ENCODE peak calls at places on chromosomes 6 and 20, in seven cellular contexts. X, T, F, G, I, S and A are unnamed samples.

GRCh38 chr20:59014680-59015389 is 4.4 kb upstream of the TUBB1 start:
- DNase-seq in G (no peak), X (no peak), I (no peak), F (no peak), T (no peak), S (no peak), A (no peak)

GRCh38 chr6:89347825-89348224 is 4.7 kb downstream of the UBE2J1 start:
- DNase-seq in G (no peak), F (no peak), X (peak), S (no peak), T (no peak), I (no peak), A (no peak)

GRCh38 chr6:35717449-35718353 is 19.1 kb upstream of the ARMC12 start:
- DNase-seq in T (no peak), F (no peak), X (no peak), G (no peak), S (no peak), I (no peak), A (no peak)

GRCh38 chr20:59573837-59574236 is 30.5 kb upstream of the PHACTR3 start:
- DNase-seq in F (no peak), G (no peak), X (no peak), I (no peak), S (no peak), T (no peak), A (no peak)

GRCh38 chr6:27422651-27423332 is 34.2 kb downstream of the ZNF391 start:
- DNase-seq in T (no peak), I (no peak), X (no peak), G (no peak), F (no peak), S (no peak), A (no peak)

GRCh38 chr20:40720826-40721225 is 31.8 kb upstream of the MAFB start:
- DNase-seq in X (no peak), S (no peak), I (no peak), T (no peak), G (no peak), F (no peak), A (no peak)

GRCh38 chr20:62752671-62753501 is 43.4 kb upstream of the MRGBP start:
- DNase-seq in I (no peak), T (no peak), F (no peak), G (no peak), S (no peak), X (no peak), A (no peak)

GRCh38 chr6:29403801-29404200 is 8.4 kb downstream of the OR12D2 start:
- DNase-seq in T (no peak), F (no peak), S (no peak), X (no peak), G (no peak), I (no peak), A (no peak)

GRCh38 chr20:25016471-25016870 is 23.9 kb upstream of the APMAP start:
- DNase-seq in T (no peak), G (no peak), X (no peak), F (no peak), S (no peak), I (no peak), A (no peak)

GRCh38 chr6:85435872-85436271 is 14.0 kb upstream of the NT5E start:
- DNase-seq in G (no peak), X (no peak), I (no peak), T (no peak), F (no peak), S (no peak), A (no peak)

GRCh38 chr20:58737198-58737597 is 44.6 kb downstream of the NPEPL1 start:
- DNase-seq in F (no peak), G (no peak), T (no peak), I (no peak), S (no peak), X (no peak), A (no peak)

GRCh38 chr6:75830959-75831885 is 82.2 kb downstream of the MYO6 start:
- DNase-seq in T (no peak), X (no peak), I (peak), F (no peak), S (peak), G (peak), A (no peak)

GRCh38 chr6:150293423-150294280 is 75.2 kb upstream of the IYD start:
- DNase-seq in T (no peak), X (no peak), G (no peak), I (no peak), F (no peak), S (no peak), A (no peak)

GRCh38 chr20:56957737-56958553 is 308.5 kb downstream of the BMP7 start:
- DNase-seq in X (no peak), I (no peak), S (no peak), G (no peak), F (no peak), T (no peak), A (no peak)

GRCh38 chr6:39801456-39802251 is 9.5 kb downstream of the DAAM2 start:
- DNase-seq in G (no peak), T (no peak), X (no peak), I (no peak), F (no peak), S (no peak), A (no peak)

GRCh38 chr20:12847862-12848261 is 160.9 kb upstream of the SPTLC3 start:
- DNase-seq in I (no peak), S (no peak), G (no peak), F (no peak), T (no peak), X (peak), A (no peak)

GRCh38 chr20:46160661-46161060 is 42.5 kb downstream of the CD40 start:
- DNase-seq in F (no peak), G (no peak), T (no peak), I (no peak), S (no peak), X (no peak), A (no peak)

GRCh38 chr6:106728296-106728870 is 99.0 kb downstream of the QRSL1 start:
- DNase-seq in X (no peak), T (no peak), S (no peak), I (no peak), F (no peak), G (no peak), A (no peak)

GRCh38 chr20:4234664-4235063 is 219.3 kb upstream of the RNF24 start:
- DNase-seq in I (no peak), F (no peak), G (no peak), X (no peak), S (no peak), T (no peak), A (no peak)

GRCh38 chr6:28982476-28983266 is 22.4 kb downstream of the ZNF311 start:
- DNase-seq in X (peak), S (no peak), I (no peak), T (no peak), G (no peak), F (no peak), A (peak)

GRCh38 chr6:105596284-105596755 is 193.4 kb upstream of the PREP start:
- DNase-seq in S (no peak), F (no peak), I (peak), G (no peak), T (no peak), X (no peak), A (peak)

GRCh38 chr20:48877299-48877698 is 44.2 kb upstream of the ARFGEF2 start:
- DNase-seq in T (peak), X (no peak), F (peak), S (no peak), I (no peak), G (no peak), A (no peak)

GRCh38 chr6:25919657-25920056 is 10.8 kb downstream of the SLC17A2 start:
- DNase-seq in S (no peak), G (no peak), T (no peak), F (no peak), I (no peak), X (no peak), A (no peak)

GRCh38 chr6:17015551-17016381 is 86.1 kb upstream of the STMND1 start:
- DNase-seq in I (no peak), S (no peak), X (no peak), F (peak), G (no peak), T (no peak), A (no peak)

GRCh38 chr20:41617931-41618806 is at the start of gene CHD6:
- DNase-seq in S (peak), G (peak), T (peak), X (peak), I (peak), F (peak), A (peak)

GRCh38 chr6:121912905-121913304 is 477.5 kb downstream of the GJA1 start:
- DNase-seq in S (no peak), F (no peak), G (no peak), T (no peak), X (no peak), I (no peak), A (no peak)

GRCh38 chr20:62941792-62942191 is 3.8 kb downstream of the GID8 start:
- DNase-seq in T (no peak), X (no peak), S (no peak), F (no peak), G (no peak), I (no peak), A (no peak)

GRCh38 chr6:14881399-14881798 is 364.5 kb upstream of the JARID2 start:
- DNase-seq in S (no peak), G (no peak), X (no peak), T (no peak), F (no peak), I (no peak), A (peak)

GRCh38 chr20:38049800-38050199 is 16.3 kb downstream of the RPRD1B start:
- DNase-seq in S (no peak), T (no peak), G (no peak), X (no peak), I (no peak), F (no peak), A (no peak)

GRCh38 chr6:87742106-87742505 is 40.1 kb upstream of the AKIRIN2 start:
- DNase-seq in X (no peak), G (peak), S (peak), F (no peak), I (no peak), T (no peak), A (no peak)

GRCh38 chr20:63635431-63636141 is 8.7 kb upstream of the GMEB2 start:
- DNase-seq in X (peak), F (no peak), T (no peak), I (no peak), G (peak), S (no peak), A (no peak)

GRCh38 chr6:45569210-45569945 is 191.6 kb upstream of the SUPT3H start:
- DNase-seq in G (no peak), T (no peak), I (no peak), S (no peak), X (no peak), F (no peak), A (no peak)

GRCh38 chr6:89649682-89650081 is 11.1 kb upstream of the LYRM2 start:
- DNase-seq in S (no peak), X (no peak), I (no peak), T (no peak), G (no peak), F (no peak), A (no peak)